ENCODE peak calls at places on chromosomes 6 and 20, in six cellular contexts. O, C, S, E, K and G are unnamed samples.
A peak's percentile ranks its signal among the peaks of the same experiment; 100 is the strongest.

GRCh38 chr20:43658068-43658722 is 8.7 kb upstream of the MYBL2 start:
- DNase-seq in O (no peak), C (peak; percentile 63), S (no peak), E (no peak), K (peak; percentile 29), G (no peak)

GRCh38 chr6:159715168-159715567 is 12.1 kb upstream of the WTAP start:
- DNase-seq in O (no peak), C (no peak), S (no peak), E (no peak), K (no peak), G (no peak)

GRCh38 chr6:149012040-149012545 is 265.3 kb downstream of the UST start:
- DNase-seq in O (no peak), C (peak; percentile 97), S (peak; percentile 65), E (no peak), K (no peak), G (no peak)

GRCh38 chr6:41469951-41470340 is 76.2 kb upstream of the FOXP4 start:
- DNase-seq in O (no peak), C (no peak), S (no peak), E (no peak), K (no peak), G (no peak)

GRCh38 chr6:64932486-64932885 is 774.5 kb downstream of the EYS start:
- DNase-seq in O (no peak), C (no peak), S (no peak), E (no peak), K (no peak), G (no peak)

GRCh38 chr6:147166360-147166944 is 37.8 kb upstream of the STXBP5 start:
- DNase-seq in O (no peak), C (no peak), S (no peak), E (peak; percentile 19), K (no peak), G (no peak)

GRCh38 chr6:92887871-92888270 is 531.5 kb downstream of the EPHA7 start:
- DNase-seq in O (no peak), C (no peak), S (no peak), E (no peak), K (no peak), G (no peak)

GRCh38 chr6:45921703-45922270 is 93.9 kb downstream of the CLIC5 start:
- DNase-seq in O (no peak), C (no peak), S (no peak), E (no peak), K (no peak), G (no peak)

GRCh38 chr6:36824262-36824661 is 15.0 kb downstream of the CPNE5 start:
- DNase-seq in O (no peak), C (no peak), S (no peak), E (no peak), K (no peak), G (no peak)

GRCh38 chr6:12286381-12287132 is 3.6 kb upstream of the EDN1 start:
- DNase-seq in O (no peak), C (peak; percentile 45), S (no peak), E (no peak), K (no peak), G (no peak)

GRCh38 chr6:148441454-148441911 is 98.8 kb downstream of the SASH1 start:
- DNase-seq in O (no peak), C (peak; percentile 98), S (peak; percentile 66), E (no peak), K (no peak), G (no peak)

GRCh38 chr6:10146723-10147451 is 268.0 kb downstream of the TFAP2A start:
- DNase-seq in O (no peak), C (peak; percentile 67), S (peak; percentile 40), E (no peak), K (peak; percentile 76), G (no peak)

GRCh38 chr6:7725849-7726415 is at the start of gene BMP6:
- DNase-seq in O (peak; percentile 88), C (peak; percentile 96), S (peak; percentile 71), E (peak; percentile 79), K (peak; percentile 72), G (peak; percentile 55)

GRCh38 chr6:4133941-4134838 is 1.2 kb downstream of the ECI2 start:
- DNase-seq in O (peak; percentile 29), C (peak; percentile 59), S (no peak), E (no peak), K (peak; percentile 43), G (no peak)

GRCh38 chr6:150865406-150866146 is at the start of gene MTHFD1L:
- DNase-seq in O (peak; percentile 80), C (peak; percentile 96), S (peak; percentile 44), E (peak; percentile 54), K (peak; percentile 88), G (peak; percentile 21)

GRCh38 chr6:129753422-129753821 is 43.4 kb upstream of the ARHGAP18 start:
- DNase-seq in O (no peak), C (peak; percentile 68), S (no peak), E (no peak), K (no peak), G (no peak)

GRCh38 chr20:58714923-58715708 is 22.5 kb downstream of the NPEPL1 start:
- DNase-seq in O (no peak), C (no peak), S (no peak), E (no peak), K (no peak), G (no peak)

GRCh38 chr20:17625246-17626051 is 55.6 kb downstream of the DSTN start:
- DNase-seq in O (no peak), C (no peak), S (no peak), E (no peak), K (no peak), G (no peak)

GRCh38 chr6:7033202-7033601 is 74.6 kb upstream of the RREB1 start:
- DNase-seq in O (no peak), C (no peak), S (no peak), E (no peak), K (no peak), G (no peak)

GRCh38 chr6:150720774-150721233 is 121.1 kb downstream of the PLEKHG1 start:
- DNase-seq in O (no peak), C (peak; percentile 6), S (peak; percentile 73), E (no peak), K (peak; percentile 87), G (peak; percentile 41)

GRCh38 chr6:36822506-36823269 is 16.6 kb downstream of the CPNE5 start:
- DNase-seq in O (no peak), C (no peak), S (no peak), E (peak; percentile 17), K (no peak), G (no peak)

GRCh38 chr6:72286911-72287311 is 335.0 kb upstream of the KCNQ5 start:
- DNase-seq in O (no peak), C (peak; percentile 30), S (no peak), E (no peak), K (no peak), G (no peak)

GRCh38 chr20:32969356-32970114 is 34.7 kb downstream of the SUN5 start:
- DNase-seq in O (no peak), C (no peak), S (no peak), E (no peak), K (no peak), G (no peak)